ENCODE peak calls at places on chromosomes 3 and 15, in four cellular contexts. I, O, K and U are unnamed samples.

GRCh38 chr3:44058022-44058867 is 183.4 kb upstream of the TOPAZ1 start:
- DNase-seq in I (no peak), K (peak; percentile 24), O (no peak), U (no peak)

GRCh38 chr3:44892689-44893088 is 18.3 kb downstream of the TGM4 start:
- DNase-seq in O (no peak), I (no peak), K (peak; percentile 57), U (no peak)

GRCh38 chr3:131568460-131568859 is 65.7 kb upstream of the MRPL3 start:
- DNase-seq in O (no peak), I (no peak), K (no peak), U (no peak)

GRCh38 chr3:39108309-39108708 is 829 bp downstream of the TTC21A start:
- DNase-seq in K (no peak), I (no peak), O (no peak), U (no peak)

GRCh38 chr3:10867384-10867783 is 51.4 kb downstream of the SLC6A11 start:
- DNase-seq in O (no peak), K (peak; percentile 24), I (no peak), U (no peak)

GRCh38 chr15:78146437-78147154 is 2.6 kb upstream of the IDH3A start:
- DNase-seq in K (no peak), I (no peak), O (no peak), U (no peak)

GRCh38 chr3:141576744-141577052 is 89.9 kb downstream of the RASA2 start:
- DNase-seq in O (no peak), K (no peak), I (no peak), U (no peak)

GRCh38 chr3:195582947-195583346 is 793 bp downstream of the APOD start:
- DNase-seq in K (no peak), I (peak; percentile 51), O (no peak), U (no peak)

GRCh38 chr3:94303266-94303665 is 240.4 kb downstream of the NSUN3 start:
- DNase-seq in K (no peak), I (no peak), O (no peak), U (no peak)

GRCh38 chr3:181691951-181692849 is 19.5 kb upstream of the SOX2 start:
- DNase-seq in K (no peak), O (peak; percentile 49), I (no peak), U (no peak)

GRCh38 chr3:169387751-169388696 is 275.5 kb downstream of the MECOM start:
- DNase-seq in O (no peak), I (no peak), K (peak; percentile 77), U (no peak)

GRCh38 chr3:194851254-194851653 is 165.6 kb downstream of the FAM43A start:
- DNase-seq in K (no peak), I (no peak), O (no peak), U (no peak)

GRCh38 chr3:127473244-127474024 is 117.1 kb downstream of the TPRA1 start:
- DNase-seq in I (peak; percentile 27), O (peak; percentile 79), K (no peak), U (no peak)

GRCh38 chr15:28918141-28918983 is 32.6 kb downstream of the APBA2 start:
- DNase-seq in K (peak; percentile 34), O (no peak), I (peak; percentile 63), U (no peak)

GRCh38 chr15:63497642-63498100 is 6.7 kb upstream of the USP3 start:
- DNase-seq in I (no peak), O (no peak), K (no peak), U (no peak)

GRCh38 chr15:59687831-59688230 is 1.3 kb downstream of the BNIP2 start:
- DNase-seq in I (no peak), O (peak; percentile 11), K (peak; percentile 62), U (no peak)

GRCh38 chr3:94412966-94413720 is 350.3 kb downstream of the NSUN3 start:
- DNase-seq in O (no peak), K (no peak), I (no peak), U (no peak)

GRCh38 chr3:30082652-30083051 is 523.7 kb upstream of the TGFBR2 start:
- DNase-seq in O (no peak), I (no peak), K (no peak), U (no peak)

GRCh38 chr15:38440353-38441129 is 13.4 kb upstream of the FAM98B start:
- DNase-seq in K (peak; percentile 78), O (peak; percentile 58), I (peak; percentile 47), U (peak; percentile 14)

GRCh38 chr15:39127925-39128617 is 452.8 kb upstream of the THBS1 start:
- DNase-seq in O (no peak), K (peak; percentile 99), I (peak; percentile 62), U (peak; percentile 86)

GRCh38 chr15:72782274-72782992 is 1.1 kb downstream of the ADPGK start:
- DNase-seq in O (no peak), K (no peak), I (no peak), U (no peak)

GRCh38 chr15:74799843-74800558 is 12.6 kb upstream of the LMAN1L start:
- DNase-seq in K (peak; percentile 58), O (peak; percentile 94), I (peak; percentile 29), U (no peak)

GRCh38 chr15:74799255-74799842 is 13.3 kb upstream of the LMAN1L start:
- DNase-seq in I (no peak), K (no peak), O (no peak), U (no peak)

GRCh38 chr15:74800559-74801094 is 12.0 kb upstream of the LMAN1L start:
- DNase-seq in O (no peak), K (no peak), I (no peak), U (no peak)

GRCh38 chr15:74795961-74796625 is 14.2 kb downstream of the CSK start:
- DNase-seq in I (no peak), K (no peak), O (no peak), U (no peak)

GRCh38 chr15:74798388-74799254 is 14.0 kb upstream of the LMAN1L start:
- DNase-seq in K (no peak), O (no peak), I (no peak), U (no peak)
- TF ChIP-seq CTCF in K (no peak), O (no peak), I (no peak), U (no peak)

GRCh38 chr15:31358957-31359721 is 32.5 kb downstream of the KLF13 start:
- DNase-seq in I (no peak), K (no peak), O (no peak), U (no peak)
- H3K4me3 ChIP-seq in I (no peak overlapping the region), K (no peak overlapping the region), O (no peak overlapping the region), U (no peak overlapping the region)

GRCh38 chr3:31688847-31689246 is 156.1 kb downstream of the STT3B start:
- DNase-seq in O (no peak), K (no peak), I (no peak), U (no peak)

GRCh38 chr3:31692714-31693113 is 160.0 kb downstream of the STT3B start:
- DNase-seq in I (no peak), K (no peak), O (no peak), U (no peak)

DNA sequence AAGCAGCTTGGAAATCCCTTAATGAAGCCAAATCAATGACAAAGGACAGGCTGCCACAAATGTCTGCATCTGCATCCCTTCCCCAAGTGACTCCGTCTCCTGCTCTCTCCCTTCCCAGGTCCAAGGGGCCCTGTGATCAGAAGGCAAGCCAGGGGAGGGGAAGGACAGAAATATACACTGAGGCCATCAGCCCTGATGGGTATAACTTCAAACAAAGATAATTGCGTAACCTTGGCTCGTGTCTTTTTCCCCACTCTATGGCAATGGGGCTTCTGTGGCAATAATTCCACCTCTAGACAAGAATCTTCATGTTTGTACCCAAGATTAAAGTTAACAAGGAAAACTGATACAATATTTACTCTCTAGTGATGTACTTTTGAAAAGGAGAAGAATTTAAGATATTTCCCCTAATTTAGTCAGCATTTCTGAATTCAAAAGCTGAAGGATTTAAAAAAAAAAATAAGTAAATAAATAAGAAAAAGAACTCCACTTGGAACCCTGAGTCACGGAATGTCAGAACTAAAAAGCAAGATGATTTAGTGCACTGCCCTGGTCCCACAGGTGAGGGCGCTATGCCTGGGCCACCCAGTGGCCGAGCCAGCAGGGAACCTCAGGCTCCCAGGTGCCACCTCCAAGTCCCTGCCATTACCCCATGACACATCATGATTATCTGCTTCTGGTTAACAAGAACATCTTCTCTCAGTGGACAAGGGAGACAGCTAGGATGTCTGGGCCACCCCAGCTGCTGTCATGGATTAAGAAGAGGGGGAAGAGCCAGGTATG is 154.5 kb downstream of the STT3B start:
- DNase-seq in K (no peak), I (no peak), O (no peak), U (no peak)
- TF ChIP-seq CTCF in K (no peak), I (no peak), O (peak; percentile 10), U (peak; percentile 14)

DNA sequence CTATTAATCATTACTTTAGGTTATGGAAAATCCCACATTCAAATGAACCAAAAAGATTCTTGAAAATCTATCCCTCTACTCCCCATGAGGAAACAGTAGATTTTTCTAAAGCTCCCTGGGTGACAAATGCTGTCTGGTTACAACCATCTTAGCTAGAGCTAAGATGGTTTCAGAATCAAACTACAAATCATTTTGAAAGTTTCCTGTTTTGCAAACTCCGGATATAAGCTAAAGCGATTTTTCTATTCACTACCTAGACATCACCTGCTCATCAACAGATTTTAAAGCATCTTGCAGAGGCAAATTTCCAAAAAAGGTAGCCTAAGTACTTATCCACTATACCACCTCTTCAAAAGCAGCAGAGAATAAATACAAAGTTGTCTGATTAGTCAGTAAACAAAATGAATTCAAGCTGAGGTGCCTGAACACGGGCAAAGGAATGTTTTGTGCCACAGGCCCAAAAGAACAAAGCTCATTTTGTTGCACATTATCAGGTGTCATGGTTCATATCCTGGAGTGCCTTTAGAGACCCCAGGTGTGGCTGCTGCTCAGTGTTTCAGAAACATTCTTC is 204.9 kb downstream of the TNIK start:
- DNase-seq in K (no peak), I (no peak), O (no peak), U (no peak)
- H3K4me3 ChIP-seq in K (no peak overlapping the region), I (no peak overlapping the region), O (no peak overlapping the region), U (no peak overlapping the region)